ENCODE peak calls at places on chromosomes 3 and 15, in six cellular contexts. J, C, H, Z, L and E are unnamed samples.
A peak's percentile ranks its signal among the peaks of the same experiment; 100 is the strongest.

GRCh38 chr3:4981688-4982494 is 2.7 kb downstream of the BHLHE40 start:
- DNase-seq in L (no peak), H (peak; percentile 88), J (peak; percentile 72), C (no peak), Z (peak; percentile 59), E (no peak)

GRCh38 chr3:44323341-44323955 is 15.1 kb upstream of the TCAIM start:
- DNase-seq in J (peak; percentile 80), C (peak; percentile 68), Z (peak; percentile 73), H (peak; percentile 67), L (peak; percentile 71), E (peak; percentile 20)

GRCh38 chr3:182490601-182491485 is 302.5 kb upstream of the ATP11B start:
- DNase-seq in Z (peak; percentile 23), H (peak; percentile 6), C (no peak), L (peak; percentile 7), J (peak; percentile 54), E (no peak)

GRCh38 chr15:33007295-33007855 is 187.1 kb downstream of the FMN1 start:
- DNase-seq in L (no peak), H (peak; percentile 67), J (peak; percentile 28), Z (no peak), C (no peak), E (no peak)

GRCh38 chr3:99645277-99646106 is 7.1 kb downstream of the COL8A1 start:
- DNase-seq in L (no peak), C (no peak), Z (peak; percentile 21), J (peak; percentile 76), H (peak; percentile 88), E (no peak)

GRCh38 chr15:48641416-48641815 is 4.1 kb downstream of the FBN1 start:
- DNase-seq in C (no peak), L (no peak), Z (no peak), H (peak; percentile 65), J (peak; percentile 64), E (peak; percentile 20)

GRCh38 chr3:178341636-178342035 is 194.6 kb upstream of the KCNMB2 start:
- DNase-seq in Z (no peak), L (no peak), C (no peak), H (no peak), J (no peak), E (no peak)

GRCh38 chr3:15476378-15476777 is 45.1 kb downstream of the COLQ start:
- DNase-seq in J (no peak), H (peak; percentile 39), L (no peak), C (no peak), Z (no peak), E (no peak)

GRCh38 chr3:119187266-119187665 is 13.9 kb downstream of the UPK1B start:
- DNase-seq in J (no peak), C (no peak), H (no peak), Z (no peak), L (no peak), E (no peak)

GRCh38 chr3:81531256-81531655 is 230.2 kb downstream of the GBE1 start:
- DNase-seq in C (no peak), Z (no peak), J (no peak), H (no peak), L (no peak), E (no peak)

GRCh38 chr3:99637381-99638111 is 848 bp upstream of the COL8A1 start:
- DNase-seq in J (peak; percentile 94), C (peak; percentile 22), Z (no peak), H (peak; percentile 83), L (no peak), E (no peak)

GRCh38 chr3:43191116-43191515 is 85.2 kb upstream of the POMGNT2 start:
- DNase-seq in H (no peak), L (no peak), J (no peak), Z (no peak), C (no peak), E (no peak)

GRCh38 chr3:11088066-11088465 is 66.2 kb upstream of the HRH1 start:
- DNase-seq in J (no peak), Z (no peak), H (no peak), L (no peak), C (no peak), E (no peak)

GRCh38 chr3:125693887-125694286 is 98.6 kb upstream of the OSBPL11 start:
- DNase-seq in J (no peak), L (no peak), Z (no peak), C (no peak), H (no peak), E (no peak)

GRCh38 chr15:37394402-37395099 is 294.2 kb upstream of the MEIS2 start:
- DNase-seq in C (no peak), Z (no peak), H (no peak), L (no peak), J (no peak), E (no peak)

GRCh38 chr3:110583373-110583935 is 488.2 kb upstream of the NECTIN3 start:
- DNase-seq in H (peak; percentile 34), J (no peak), C (no peak), L (no peak), Z (no peak), E (no peak)

GRCh38 chr15:29064290-29064689 is 178.5 kb downstream of the APBA2 start:
- DNase-seq in J (no peak), Z (no peak), C (no peak), L (no peak), H (no peak), E (no peak)

GRCh38 chr3:113287818-113288648 is 76.7 kb downstream of the BOC start:
- DNase-seq in C (peak; percentile 82), L (peak; percentile 60), J (peak; percentile 75), H (peak; percentile 77), Z (peak; percentile 70), E (peak; percentile 65)

GRCh38 chr3:112847692-112848091 is 1.0 kb upstream of the CD200R1L start:
- DNase-seq in L (no peak), C (no peak), H (no peak), J (no peak), Z (no peak), E (no peak)

DNA sequence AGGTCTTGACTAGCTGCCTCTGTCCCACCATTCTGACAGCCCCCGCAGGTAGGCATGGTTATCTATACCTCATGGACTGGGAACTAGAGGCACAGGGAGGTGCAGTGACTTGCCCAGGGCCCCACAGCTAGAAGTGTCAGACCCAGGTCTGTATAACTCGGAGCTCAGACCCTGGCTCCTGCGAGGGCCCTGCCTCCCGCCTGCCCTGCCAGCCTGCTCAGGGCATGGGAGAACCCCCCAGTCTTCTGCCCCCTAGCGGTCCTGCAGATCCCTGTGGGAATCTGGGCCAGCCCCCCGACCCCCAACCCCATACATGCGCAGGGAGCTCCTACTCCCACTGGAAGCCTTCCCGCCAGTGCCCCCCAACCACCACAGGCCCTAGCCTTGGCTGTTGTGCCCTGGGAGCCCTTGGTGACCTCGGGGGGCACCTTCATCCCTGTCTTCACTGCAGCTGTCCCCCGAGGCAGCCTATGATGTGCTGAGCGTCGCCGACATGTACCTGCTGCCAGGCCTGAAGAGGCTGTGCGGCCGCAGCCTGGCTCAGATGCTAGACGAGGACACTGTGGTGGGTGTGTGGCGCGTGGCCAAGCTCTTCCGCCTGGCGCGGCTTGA is 6.9 kb downstream of the ABTB1 start:
- DNase-seq in Z (no peak), L (no peak), J (no peak), C (no peak), H (no peak), E (no peak)
- TF ChIP-seq CTCF in Z (no peak), L (no peak), J (peak; percentile 29), C (no peak), H (peak; percentile 20), E (no peak)

GRCh38 chr15:45394681-45395080 is 16.3 kb upstream of the GATM start:
- DNase-seq in L (no peak), J (no peak), Z (no peak), C (no peak), H (no peak), E (no peak)

GRCh38 chr15:45391746-45392711 is 13.7 kb upstream of the GATM start:
- DNase-seq in C (no peak), Z (no peak), H (no peak), J (no peak), L (no peak), E (peak; percentile 66)

GRCh38 chr15:45395956-45396355 is 17.6 kb upstream of the GATM start:
- DNase-seq in H (no peak), L (no peak), J (no peak), C (no peak), Z (no peak), E (no peak)

GRCh38 chr15:45397116-45397665 is 18.8 kb upstream of the GATM start:
- DNase-seq in C (no peak), J (no peak), L (no peak), H (no peak), Z (no peak), E (no peak)

GRCh38 chr15:45393851-45394250 is 15.5 kb upstream of the GATM start:
- DNase-seq in H (peak; percentile 25), Z (no peak), L (no peak), J (no peak), C (no peak), E (no peak)
- TF ChIP-seq CTCF in H (peak; percentile 33), Z (no peak), L (no peak), J (no peak), C (no peak), E (peak; percentile 48)

GRCh38 chr15:43287254-43287653 is 20.5 kb upstream of the TGM5 start:
- DNase-seq in H (no peak), J (no peak), Z (no peak), L (no peak), C (no peak), E (no peak)

GRCh38 chr15:43286074-43286473 is 19.3 kb upstream of the TGM5 start:
- DNase-seq in C (no peak), J (no peak), L (no peak), H (no peak), Z (no peak), E (no peak)

GRCh38 chr15:43281926-43282602 is 15.3 kb upstream of the TGM5 start:
- DNase-seq in L (no peak), J (no peak), Z (no peak), C (no peak), H (no peak), E (no peak)

GRCh38 chr15:43280996-43281395 is 14.3 kb upstream of the TGM5 start:
- DNase-seq in Z (no peak), C (no peak), J (no peak), L (no peak), H (no peak), E (no peak)

DNA sequence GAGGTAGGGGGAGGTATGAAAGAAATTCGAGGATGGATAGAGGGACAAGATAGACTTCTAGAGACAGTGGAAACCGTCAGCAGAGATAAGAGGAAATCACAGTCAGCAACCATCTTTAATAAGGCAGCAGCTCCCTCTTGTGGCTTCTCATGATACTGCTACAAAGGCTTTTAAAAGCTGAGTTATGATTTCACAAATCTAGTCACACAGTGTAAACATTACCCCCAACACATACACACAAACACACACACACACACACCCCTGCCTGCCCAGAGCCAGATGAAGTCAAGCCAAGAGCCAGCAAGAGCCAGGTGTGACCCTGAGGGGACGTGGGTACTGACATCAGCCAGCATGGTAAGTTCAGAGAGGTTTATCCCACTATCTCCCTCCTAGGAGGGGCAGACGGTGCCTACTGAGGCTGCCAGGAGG is 18.9 kb upstream of the TGM5 start:
- DNase-seq in Z (peak; percentile 45), C (peak; percentile 66), L (peak; percentile 56), J (peak; percentile 64), H (peak; percentile 72), E (peak; percentile 85)
- TF ChIP-seq CTCF in Z (peak; percentile 67), C (peak; percentile 92), L (peak; percentile 66), J (peak; percentile 75), H (peak; percentile 87), E (peak; percentile 84)

DNA sequence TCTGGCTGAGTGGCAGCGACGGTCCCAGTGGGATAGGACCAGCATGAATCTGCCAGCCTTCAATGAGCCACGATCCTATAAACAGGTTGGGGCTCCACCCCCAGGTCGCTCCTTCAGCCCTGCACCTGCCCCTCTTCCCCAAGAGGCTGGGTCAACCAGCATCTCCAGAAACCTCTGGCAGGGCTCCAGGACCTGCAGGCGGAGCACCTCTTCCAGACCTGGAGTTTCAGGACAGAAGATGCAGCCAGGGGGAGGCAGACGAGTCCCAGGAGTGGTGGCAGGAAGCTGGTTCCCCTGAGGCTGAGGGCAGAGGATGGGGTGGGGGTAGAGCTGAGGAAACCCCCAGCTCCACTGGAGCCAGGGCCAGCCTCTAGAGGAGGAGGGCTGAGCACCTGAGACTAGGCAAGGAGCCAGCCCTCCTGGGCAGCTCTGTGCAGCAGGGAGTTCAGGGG is at the start of gene PLA2G4D:
- DNase-seq in C (no peak), H (no peak), J (no peak), Z (peak; percentile 43), L (no peak), E (no peak)
- TF ChIP-seq CTCF in C (no peak), H (no peak), J (no peak), Z (no peak), L (no peak), E (no peak)